ENCODE peak calls at places on chromosomes 1 and 21, in seven cellular contexts. P is cardiac fibroblast, Q is bronchial epithelial cell, M is mucosa of descending colon, S is Peyer's patch, C is pancreas, Z is epithelial cell of esophagus. R is an unnamed sample.
A peak's percentile ranks its signal among the peaks of the same experiment; 100 is the strongest.

GRCh38 chr1:234934611-234935033 is 194.0 kb downstream of the TOMM20 start:
- DNase-seq in C (no peak), Q (peak; percentile 71), Z (peak; percentile 68), P (peak; percentile 91), S (no peak), M (no peak), R (peak; percentile 42)

GRCh38 chr1:204713541-204713940 is 28.0 kb upstream of the LRRN2 start:
- DNase-seq in Z (no peak), Q (no peak), M (no peak), P (no peak), C (no peak), S (no peak), R (no peak)

GRCh38 chr1:22225858-22226584 is 83.1 kb upstream of the WNT4 start:
- DNase-seq in P (no peak), M (no peak), S (no peak), C (no peak), Z (no peak), Q (no peak), R (no peak)

GRCh38 chr1:169795687-169796086 is 980 bp upstream of the METTL18 start:
- DNase-seq in P (peak; percentile 22), Q (peak; percentile 20), M (no peak), Z (peak; percentile 21), S (no peak), C (no peak), R (no peak)

GRCh38 chr1:15179485-15179883 is 25.9 kb downstream of the TMEM51 start:
- DNase-seq in M (no peak), Q (no peak), S (no peak), Z (no peak), P (no peak), C (no peak), R (no peak)

GRCh38 chr1:1079408-1080121 is 5.5 kb upstream of the RNF223 start:
- DNase-seq in Q (peak; percentile 78), M (peak; percentile 65), Z (peak; percentile 84), C (peak; percentile 83), S (no peak), P (peak; percentile 81), R (peak; percentile 63)

GRCh38 chr1:167795810-167796740 is 74.3 kb downstream of the MPZL1 start:
- DNase-seq in C (no peak), P (peak; percentile 75), M (no peak), Q (peak; percentile 75), S (no peak), Z (peak; percentile 72), R (peak; percentile 66)

GRCh38 chr1:21669287-21670058 is at the start of gene RAP1GAP:
- DNase-seq in Z (peak; percentile 30), Q (no peak), S (no peak), P (no peak), M (peak; percentile 60), C (peak; percentile 66), R (no peak)

GRCh38 chr21:38439336-38439900 is 58.9 kb downstream of the ERG start:
- DNase-seq in S (no peak), P (peak; percentile 18), M (no peak), C (no peak), Z (no peak), Q (no peak), R (peak; percentile 67)

GRCh38 chr1:19438552-19439196 is 46.7 kb downstream of the CAPZB start:
- DNase-seq in S (no peak), P (no peak), C (no peak), Z (no peak), M (no peak), Q (no peak), R (no peak)

GRCh38 chr1:236142358-236143103 is at the start of gene GPR137B:
- DNase-seq in C (peak; percentile 23), Z (peak; percentile 75), S (peak; percentile 67), M (peak; percentile 65), Q (peak; percentile 46), P (peak; percentile 53), R (peak; percentile 43)

GRCh38 chr1:26785611-26786436 is 1.9 kb upstream of the PIGV start:
- DNase-seq in M (peak; percentile 66), P (peak; percentile 38), Q (no peak), Z (no peak), C (no peak), S (no peak), R (peak; percentile 77)

GRCh38 chr1:41418868-41419583 is 57.8 kb downstream of the FOXO6 start:
- DNase-seq in C (peak; percentile 86), P (peak; percentile 86), Z (peak; percentile 97), M (peak; percentile 78), S (peak; percentile 83), Q (peak; percentile 92), R (peak; percentile 85)

GRCh38 chr1:73092383-73092782 is 810.0 kb upstream of the NEGR1 start:
- DNase-seq in C (no peak), Q (no peak), P (no peak), S (no peak), Z (no peak), M (no peak), R (no peak)

GRCh38 chr1:64451449-64451848 is 18.5 kb upstream of the CACHD1 start:
- DNase-seq in M (no peak), P (no peak), C (no peak), Z (no peak), S (no peak), Q (no peak), R (no peak)

GRCh38 chr1:182185147-182185546 is 123.6 kb upstream of the ZNF648 start:
- DNase-seq in Z (no peak), P (no peak), M (no peak), S (no peak), Q (no peak), C (no peak), R (no peak)

GRCh38 chr1:23790696-23791433 is at the start of gene LYPLA2:
- DNase-seq in P (peak; percentile 88), Q (peak; percentile 75), Z (peak; percentile 92), C (peak; percentile 92), M (peak; percentile 95), S (peak; percentile 94), R (peak; percentile 86)
- TF ChIP-seq CTCF in P (no peak), Q (no peak), Z (peak; percentile 11), C (no peak), M (no peak), S (no peak), R (no peak)

DNA sequence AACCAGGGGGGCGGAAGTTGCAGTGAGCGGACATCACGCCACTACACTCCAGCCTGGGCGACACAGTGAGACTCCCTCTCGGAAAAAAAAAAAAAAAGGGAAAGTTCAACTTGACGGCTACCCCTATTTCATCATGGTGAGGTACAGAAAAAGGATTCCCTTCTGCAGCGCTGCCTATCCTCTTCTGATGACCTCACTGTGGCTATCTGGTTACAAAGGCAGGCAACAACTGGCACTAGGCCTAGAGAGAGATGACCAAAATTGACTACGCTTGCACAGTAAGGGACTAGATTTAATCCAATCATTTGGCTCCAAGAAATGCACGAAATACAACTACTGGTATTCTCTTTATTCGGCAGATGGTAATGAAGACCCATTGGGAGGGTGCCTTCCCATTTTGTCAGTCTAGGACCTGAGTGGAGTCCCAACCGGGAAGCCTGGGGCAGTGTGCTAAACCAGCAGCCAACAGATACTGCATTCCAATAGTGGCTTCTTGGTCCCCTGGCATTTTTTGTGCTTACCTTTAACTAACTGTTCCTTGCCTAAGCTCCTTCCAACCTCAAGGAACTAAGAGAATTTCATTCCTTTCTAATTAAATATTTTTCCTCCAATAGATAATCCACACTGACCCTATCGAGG is 36.6 kb downstream of the ITPKB start:
- DNase-seq in C (no peak), Z (peak; percentile 66), Q (peak; percentile 86), M (no peak), S (no peak), P (peak; percentile 78), R (peak; percentile 66)
- H3K4me3 ChIP-seq in C (peak overlapping the region; percentile 58), Z (peak overlapping the region; percentile 57), Q (peak overlapping the region; percentile 58), M (no peak overlapping the region), S (peak overlapping the region; percentile 74), P (no peak overlapping the region), R (peak overlapping the region; percentile 69)

GRCh38 chr1:111738133-111738435 is 1.1 kb downstream of the INKA2 start:
- DNase-seq in S (no peak), Q (no peak), P (no peak), Z (no peak), M (no peak), C (no peak), R (no peak)

GRCh38 chr1:111738436-111739221 is 566 bp downstream of the INKA2 start:
- DNase-seq in C (peak; percentile 57), M (peak; percentile 55), S (peak; percentile 68), Z (peak; percentile 93), Q (peak; percentile 81), P (peak; percentile 78), R (peak; percentile 29)

GRCh38 chr1:111739222-111739983 is at the start of gene INKA2:
- DNase-seq in M (peak; percentile 86), Z (peak; percentile 93), Q (peak; percentile 83), S (peak; percentile 91), C (peak; percentile 81), P (peak; percentile 90), R (peak; percentile 68)

GRCh38 chr1:111737216-111738132 is 1.7 kb downstream of the INKA2 start:
- DNase-seq in Q (no peak), C (no peak), S (no peak), M (no peak), P (no peak), Z (no peak), R (no peak)

DNA sequence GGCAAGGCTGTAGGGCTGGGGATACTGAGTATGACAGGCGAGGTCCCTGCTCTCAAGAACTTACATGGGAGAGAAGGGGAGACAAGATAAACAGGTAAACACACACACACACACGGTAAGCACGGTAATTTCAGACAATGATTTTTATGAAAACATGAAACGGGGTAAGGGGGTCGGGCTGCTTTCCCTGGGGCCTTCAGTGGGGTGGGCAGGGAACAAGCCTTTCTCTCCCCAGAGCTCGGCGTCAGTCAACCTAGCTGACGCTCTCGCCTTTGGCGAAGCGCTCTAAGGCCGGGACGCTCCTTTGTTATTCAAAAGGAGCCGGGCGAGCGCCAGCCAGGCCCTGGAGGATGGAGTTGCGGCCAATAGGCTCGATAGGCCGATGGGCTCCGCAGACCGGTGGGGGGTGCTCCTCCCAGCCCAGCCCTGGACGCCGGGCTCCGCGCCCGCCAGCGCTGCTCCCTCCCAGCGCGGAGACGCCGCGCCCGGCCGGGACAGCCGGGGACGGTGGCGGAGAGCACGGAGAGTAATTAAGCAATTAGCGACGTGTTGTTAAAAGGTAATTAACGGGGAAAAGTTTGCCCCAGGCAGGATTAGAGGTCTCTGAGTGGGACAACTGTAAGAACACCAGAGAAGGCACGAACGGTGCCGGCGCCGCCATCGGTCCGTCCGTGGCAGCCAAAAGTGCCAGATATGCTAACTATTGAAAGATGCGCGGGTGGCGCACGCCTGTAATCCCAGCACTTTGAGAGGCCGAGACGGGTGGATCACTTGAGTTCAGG is 980 bp upstream of the INKA2 start:
- DNase-seq in S (peak; percentile 65), C (peak; percentile 36), Z (peak; percentile 61), M (peak; percentile 68), Q (peak; percentile 56), P (peak; percentile 71), R (peak; percentile 51)
- TF ChIP-seq CTCF in S (no peak), C (no peak), Z (no peak), M (no peak), Q (peak; percentile 5), P (no peak), R (no peak)

DNA sequence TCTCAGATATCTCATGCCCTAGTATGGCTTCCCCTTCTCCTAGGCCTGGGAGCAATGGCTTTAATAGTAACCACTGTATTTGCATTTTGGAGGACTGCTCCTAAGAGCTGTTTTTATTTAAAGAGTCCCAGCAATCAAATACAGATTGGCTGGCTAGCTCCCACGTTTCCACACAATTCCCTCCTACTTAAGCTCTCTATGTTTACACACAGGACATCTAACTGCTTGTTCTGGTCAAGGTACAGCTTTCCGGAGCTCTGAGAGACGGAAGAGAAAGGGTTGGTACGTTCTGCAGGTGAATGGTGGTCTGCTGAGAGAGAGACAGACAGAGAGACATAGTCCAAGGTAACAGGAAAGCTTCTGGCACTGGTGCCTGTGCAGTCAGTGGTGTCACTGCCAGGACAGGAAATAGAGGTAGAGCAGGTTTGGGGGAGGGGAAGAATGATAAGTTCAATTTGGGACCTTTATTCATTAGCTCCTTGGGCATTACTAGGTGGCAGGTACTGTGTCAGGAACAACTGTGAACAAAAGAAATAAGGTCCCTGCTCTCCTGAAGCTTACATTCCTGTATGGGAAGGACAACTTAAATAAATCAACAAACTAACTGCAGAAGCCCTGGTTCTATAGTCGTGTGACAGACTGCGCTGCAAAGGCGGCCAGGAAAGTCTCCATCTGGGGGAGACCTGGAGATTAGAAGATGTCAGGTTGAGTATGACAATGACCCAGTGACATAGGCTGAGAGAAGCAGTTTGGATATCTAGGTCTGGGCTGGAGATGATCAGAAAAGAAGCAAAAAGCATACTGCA is 1.2 kb upstream of the SLC25A33 start:
- DNase-seq in Q (peak; percentile 41), C (peak; percentile 58), Z (peak; percentile 68), M (peak; percentile 66), P (no peak), S (no peak), R (no peak)
- H3K4me3 ChIP-seq in Q (no peak overlapping the region), C (no peak overlapping the region), Z (no peak overlapping the region), M (no peak overlapping the region), P (no peak overlapping the region), S (no peak overlapping the region), R (no peak overlapping the region)

R was measured in fibroblast of the aortic adventitia.